ENCODE peak calls at places on chromosomes 7 and 10, in nine cellular contexts. F is astrocyte, K is uterus, Y is lower lobe of right lung, O is PC-9, N is IMR-90, X is Panc1, T is tibial artery, D is colonic mucosa. W is an unnamed sample.

GRCh38 chr10:126140746-126141273 is 244.4 kb downstream of the FANK1 start:
- DNase-seq in D (peak; percentile 12), T (no peak), X (no peak), N (no peak), K (no peak), Y (no peak), F (no peak), O (no peak), W (no peak)

GRCh38 chr10:30968711-30969110 is 63.0 kb downstream of the ZNF438 start:
- DNase-seq in K (no peak), N (no peak), O (no peak), Y (no peak), T (no peak), F (no peak), X (no peak), D (no peak), W (no peak)

GRCh38 chr7:100720320-100720644 is at the start of gene EPO:
- DNase-seq in K (no peak), N (no peak), Y (no peak), T (no peak), X (no peak), F (no peak), D (no peak), O (no peak), W (no peak)

GRCh38 chr7:86925221-86925620 is 134.2 kb downstream of the ELAPOR2 start:
- DNase-seq in K (no peak), D (peak; percentile 28), Y (no peak), F (no peak), O (no peak), X (no peak), T (no peak), N (no peak), W (no peak)

GRCh38 chr7:22627136-22627535 is 99.9 kb upstream of the IL6 start:
- DNase-seq in K (no peak), N (peak; percentile 29), X (no peak), T (no peak), O (no peak), F (peak; percentile 93), Y (no peak), D (no peak), W (no peak)

GRCh38 chr7:131546583-131547111 is 9.8 kb downstream of the PODXL start:
- DNase-seq in X (no peak), O (peak; percentile 39), Y (no peak), N (no peak), K (no peak), T (no peak), F (no peak), D (no peak), W (no peak)

GRCh38 chr7:17422966-17423365 is 124.5 kb downstream of the AHR start:
- DNase-seq in X (no peak), K (no peak), F (peak; percentile 91), D (no peak), T (no peak), N (no peak), Y (no peak), O (no peak), W (no peak)

GRCh38 chr10:81848931-81849330 is 26.1 kb upstream of the NRG3 start:
- DNase-seq in F (no peak), Y (no peak), D (no peak), N (no peak), X (no peak), K (no peak), T (no peak), O (no peak), W (no peak)

GRCh38 chr7:43072530-43072929 is 39.9 kb upstream of the HECW1 start:
- DNase-seq in X (no peak), O (no peak), D (no peak), Y (no peak), T (no peak), N (no peak), K (no peak), F (peak; percentile 4), W (peak; percentile 25)

GRCh38 chr7:29894238-29894637 is 87.9 kb downstream of the WIPF3 start:
- DNase-seq in O (no peak), F (no peak), Y (no peak), T (no peak), N (no peak), K (no peak), D (no peak), X (no peak), W (no peak)

GRCh38 chr7:1091644-1092027 is 3.7 kb downstream of the GPER1 start:
- DNase-seq in D (no peak), O (no peak), K (no peak), F (no peak), N (no peak), Y (no peak), T (no peak), X (no peak), W (no peak)

GRCh38 chr10:117431160-117431559 is 55.9 kb upstream of the PDZD8 start:
- DNase-seq in F (no peak), N (no peak), D (no peak), X (no peak), T (no peak), O (no peak), Y (no peak), K (no peak), W (no peak)

GRCh38 chr10:100008142-100008522 is 1.6 kb downstream of the DNMBP start:
- DNase-seq in X (no peak), Y (no peak), D (no peak), K (no peak), O (no peak), N (peak; percentile 84), F (peak; percentile 72), T (no peak), W (no peak)

GRCh38 chr10:55629792-55630490 is 731.1 kb downstream of the ZWINT start:
- DNase-seq in Y (no peak), K (no peak), F (peak; percentile 31), T (no peak), O (no peak), D (peak; percentile 20), N (peak; percentile 4), X (peak; percentile 13), W (peak; percentile 24)

GRCh38 chr7:101058355-101058754 is 26.9 kb upstream of the TRIM56 start:
- DNase-seq in T (peak; percentile 44), K (peak; percentile 33), X (no peak), Y (peak; percentile 51), F (peak; percentile 38), N (peak; percentile 50), D (peak; percentile 55), O (peak; percentile 58), W (peak; percentile 27)

GRCh38 chr10:132413226-132414205 is 16.5 kb downstream of the PWWP2B start:
- DNase-seq in K (no peak), N (no peak), Y (peak; percentile 28), D (no peak), F (no peak), X (no peak), O (no peak), T (no peak), W (no peak)

GRCh38 chr7:40916811-40917210 is 782.0 kb downstream of the SUGCT start:
- DNase-seq in X (no peak), F (peak; percentile 8), T (no peak), K (no peak), Y (no peak), O (no peak), D (no peak), N (peak; percentile 20), W (no peak)

GRCh38 chr7:88306590-88307048 is at the start of gene STEAP4:
- DNase-seq in X (no peak), T (peak; percentile 87), K (peak; percentile 56), Y (peak; percentile 91), D (peak; percentile 89), N (peak; percentile 0), O (peak; percentile 78), F (peak; percentile 44), W (peak; percentile 27)

GRCh38 chr10:111233439-111233838 is 156.6 kb downstream of the ADRA2A start:
- DNase-seq in O (no peak), N (no peak), K (no peak), D (no peak), Y (no peak), T (no peak), X (no peak), F (no peak), W (peak; percentile 33)

GRCh38 chr7:52854681-52855080 is 180.8 kb upstream of the POM121L12 start:
- DNase-seq in O (no peak), D (no peak), N (no peak), Y (no peak), F (no peak), X (no peak), T (no peak), K (no peak), W (no peak)

GRCh38 chr10:72316386-72316700 is 38.4 kb downstream of the DNAJB12 start:
- DNase-seq in K (no peak), D (no peak), F (no peak), Y (no peak), O (no peak), T (no peak), N (no peak), X (no peak), W (no peak)

GRCh38 chr7:113033959-113034358 is 52.7 kb downstream of the GPR85 start:
- DNase-seq in N (no peak), D (no peak), Y (no peak), O (no peak), T (no peak), X (no peak), K (no peak), F (no peak), W (no peak)

GRCh38 chr10:119478111-119479047 is 64.1 kb downstream of the RGS10 start:
- DNase-seq in T (no peak), K (no peak), N (no peak), F (no peak), D (no peak), Y (no peak), X (no peak), O (no peak), W (no peak)
- H3K4me3 ChIP-seq in T (no peak overlapping the region), K (no peak overlapping the region), N (no peak overlapping the region), F (no peak overlapping the region), D (no peak overlapping the region), Y (no peak overlapping the region), X (no peak overlapping the region), O (no peak overlapping the region), W (no peak overlapping the region)

GRCh38 chr7:134660961-134661376 is 14.3 kb downstream of the BPGM start:
- DNase-seq in O (no peak), K (no peak), N (peak; percentile 88), F (peak; percentile 88), D (no peak), Y (no peak), X (no peak), T (no peak), W (peak; percentile 86)
- H3K27ac ChIP-seq in O (no peak overlapping the region), K (no peak overlapping the region), N (no peak overlapping the region), F (peak overlapping the region; percentile 94), D (no peak overlapping the region), Y (no peak overlapping the region), X (no peak overlapping the region), T (no peak overlapping the region), W (peak overlapping the region; percentile 81)

GRCh38 chr10:69644658-69645295 is 14.7 kb downstream of the FAM241B start:
- DNase-seq in N (peak; percentile 41), K (peak; percentile 38), D (peak; percentile 57), F (peak; percentile 16), O (peak; percentile 68), Y (no peak), T (no peak), X (no peak), W (peak; percentile 48)
- TF ChIP-seq CTCF in N (peak; percentile 91), K (peak; percentile 74), D (peak; percentile 76), F (peak; percentile 79), O (peak; percentile 95), Y (peak; percentile 84), T (peak; percentile 90), X (peak; percentile 99), W (peak; percentile 92)

DNA sequence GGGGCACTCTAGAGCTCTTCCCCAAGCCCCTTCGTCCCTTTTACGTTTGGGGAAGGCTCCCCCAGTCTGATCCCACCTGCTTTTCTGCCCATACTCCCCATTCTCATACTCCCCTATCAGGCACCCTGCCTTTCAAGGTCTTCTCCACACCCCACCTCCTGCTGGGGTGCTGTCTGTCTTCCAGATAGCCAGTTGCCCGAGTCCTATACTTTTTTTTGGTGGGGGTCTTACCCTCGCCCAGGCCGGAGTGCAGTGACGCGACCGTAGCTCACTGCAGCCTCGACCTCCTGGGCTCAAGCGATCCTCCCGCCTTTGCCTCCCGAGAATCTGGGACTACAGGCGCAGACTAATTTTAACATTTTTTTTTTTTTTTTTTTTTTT is 775 bp upstream of the ABHD11 start:
- DNase-seq in Y (no peak), T (peak; percentile 27), K (peak; percentile 29), O (no peak), F (no peak), N (no peak), X (no peak), D (no peak), W (no peak)
- H3K4me3 ChIP-seq in Y (peak overlapping the region; percentile 94), T (peak overlapping the region; percentile 74), K (peak overlapping the region; percentile 57), O (peak overlapping the region; percentile 96), F (peak overlapping the region; percentile 88), N (peak overlapping the region; percentile 99), X (peak overlapping the region; percentile 64), D (peak overlapping the region; percentile 81), W (peak overlapping the region; percentile 83)